ENCODE peak calls at places on chromosomes 11 and 22, in nine cellular contexts. H is occipital lobe; G is progenitor cell of endocrine pancreas; V is activated naive CD4-positive, alpha-beta T cell treated with anti-CD3 and anti-CD28 coated beads, Interleukin-2, amount 50 U/mL, for 16 hours; M is foreskin fibroblast; E is lower leg skin; A is heart right ventricle; F is nucleus accumbens; D is choroid plexus epithelial cell. Q is an unnamed sample.

GRCh38 chr11:27211370-27212127 is 151.5 kb downstream of the CCDC34 start:
- DNase-seq in H (no peak), G (no peak), V (no peak), M (no peak), E (no peak), A (no peak), F (no peak), D (no peak), Q (no peak)

GRCh38 chr11:132784441-132784840 is 747.9 kb downstream of the OPCML start:
- DNase-seq in H (no peak), G (no peak), V (no peak), M (no peak), E (no peak), A (no peak), F (no peak), D (peak; percentile 50), Q (no peak)

GRCh38 chr11:121933694-121934093 is 182.3 kb downstream of the BLID start:
- DNase-seq in H (no peak), G (no peak), V (no peak), M (peak; percentile 29), E (no peak), A (no peak), F (no peak), D (peak; percentile 38), Q (no peak)

GRCh38 chr22:42745118-42745517 is 24.4 kb upstream of the A4GALT start:
- DNase-seq in H (no peak), G (no peak), V (no peak), M (no peak), E (no peak), A (no peak), F (no peak), D (no peak), Q (no peak)

GRCh38 chr11:120785576-120785975 is 238.3 kb upstream of the TBCEL start:
- DNase-seq in H (no peak), G (no peak), V (no peak), M (no peak), E (peak; percentile 69), A (no peak), F (no peak), D (no peak), Q (no peak)

GRCh38 chr22:46338636-46339035 is 3.1 kb downstream of the TRMU start:
- DNase-seq in H (no peak), G (no peak), V (no peak), M (no peak), E (no peak), A (no peak), F (no peak), D (no peak), Q (no peak)

GRCh38 chr11:74929431-74930363 is 19.2 kb downstream of the XRRA1 start:
- DNase-seq in H (peak; percentile 31), G (peak; percentile 44), V (peak; percentile 58), M (peak; percentile 88), E (no peak), A (no peak), F (peak; percentile 13), D (peak; percentile 97), Q (peak; percentile 90)

GRCh38 chr11:34192481-34193401 is 87.3 kb downstream of the NAT10 start:
- DNase-seq in H (peak; percentile 48), G (no peak), V (no peak), M (peak; percentile 89), E (peak; percentile 94), A (peak; percentile 53), F (peak; percentile 18), D (peak; percentile 89), Q (no peak)

GRCh38 chr11:111793863-111794262 is 27.7 kb upstream of the PPP2R1B start:
- DNase-seq in H (no peak), G (no peak), V (no peak), M (peak; percentile 79), E (no peak), A (no peak), F (no peak), D (peak; percentile 50), Q (no peak)

GRCh38 chr11:2700415-2701211 is 819 bp upstream of the KCNQ1OT1 start:
- DNase-seq in H (no peak), G (no peak), V (peak; percentile 13), M (peak; percentile 30), E (peak; percentile 91), A (peak; percentile 75), F (no peak), D (no peak), Q (peak; percentile 51)

GRCh38 chr11:67416416-67417335 is 1.2 kb downstream of the CARNS1 start:
- DNase-seq in H (no peak), G (no peak), V (peak; percentile 73), M (no peak), E (no peak), A (no peak), F (no peak), D (peak; percentile 53), Q (no peak)

GRCh38 chr11:66904981-66905521 is 48.2 kb downstream of the LRFN4 start:
- DNase-seq in H (no peak), G (no peak), V (no peak), M (no peak), E (no peak), A (no peak), F (no peak), D (no peak), Q (no peak)

GRCh38 chr11:119479685-119480275 is 56.8 kb upstream of the THY1 start:
- DNase-seq in H (no peak), G (no peak), V (no peak), M (peak; percentile 41), E (peak; percentile 43), A (no peak), F (no peak), D (peak; percentile 70), Q (no peak)

GRCh38 chr11:117217685-117218084 is 14.2 kb downstream of the PCSK7 start:
- DNase-seq in H (no peak), G (no peak), V (no peak), M (no peak), E (no peak), A (peak; percentile 7), F (no peak), D (no peak), Q (no peak)

GRCh38 chr11:118699508-118700220 is 20.2 kb upstream of the TREH start:
- DNase-seq in H (no peak), G (no peak), V (no peak), M (no peak), E (no peak), A (no peak), F (no peak), D (no peak), Q (no peak)

GRCh38 chr11:9003573-9004309 is at the start of gene NRIP3:
- DNase-seq in H (peak; percentile 51), G (peak; percentile 56), V (peak; percentile 75), M (peak; percentile 43), E (peak; percentile 94), A (peak; percentile 76), F (peak; percentile 35), D (peak; percentile 59), Q (peak; percentile 66)

GRCh38 chr11:47495856-47496217 is 46.9 kb upstream of the RAPSN start:
- DNase-seq in H (no peak), G (no peak), V (no peak), M (no peak), E (no peak), A (no peak), F (no peak), D (no peak), Q (no peak)

GRCh38 chr11:79390923-79391322 is 49.9 kb downstream of the TENM4 start:
- DNase-seq in H (no peak), G (no peak), V (no peak), M (no peak), E (no peak), A (no peak), F (no peak), D (no peak), Q (no peak)

GRCh38 chr22:29031236-29031982 is 30.2 kb downstream of the C22orf31 start:
- DNase-seq in H (no peak), G (no peak), V (no peak), M (peak; percentile 96), E (no peak), A (peak; percentile 22), F (no peak), D (peak; percentile 97), Q (peak; percentile 55)

GRCh38 chr11:78350646-78351165 is 66.9 kb downstream of the GAB2 start:
- DNase-seq in H (no peak), G (no peak), V (no peak), M (no peak), E (no peak), A (no peak), F (peak; percentile 31), D (peak; percentile 70), Q (no peak)

GRCh38 chr11:35526370-35526792 is 965 bp upstream of the PAMR1 start:
- DNase-seq in H (no peak), G (no peak), V (no peak), M (no peak), E (no peak), A (no peak), F (no peak), D (peak; percentile 60), Q (no peak)

GRCh38 chr11:108895579-108896480 is 231.0 kb downstream of the DDX10 start:
- DNase-seq in H (no peak), G (no peak), V (no peak), M (peak; percentile 52), E (no peak), A (no peak), F (no peak), D (peak; percentile 45), Q (no peak)

GRCh38 chr11:68090706-68091105 is 30.5 kb downstream of the CHKA start:
- DNase-seq in H (peak; percentile 53), G (no peak), V (no peak), M (no peak), E (no peak), A (no peak), F (peak; percentile 26), D (peak; percentile 13), Q (no peak)

GRCh38 chr11:64165482-64165841 is 451 bp downstream of the MACROD1 start:
- DNase-seq in H (no peak), G (peak; percentile 37), V (peak; percentile 35), M (no peak), E (no peak), A (peak; percentile 35), F (no peak), D (no peak), Q (no peak)

GRCh38 chr11:20367313-20367948 is 3.9 kb downstream of the HTATIP2 start:
- DNase-seq in H (peak; percentile 59), G (no peak), V (peak; percentile 75), M (peak; percentile 83), E (no peak), A (no peak), F (peak; percentile 38), D (peak; percentile 89), Q (no peak)

GRCh38 chr11:11660351-11660750 is 38.5 kb upstream of the GALNT18 start:
- DNase-seq in H (no peak), G (no peak), V (no peak), M (no peak), E (no peak), A (no peak), F (no peak), D (no peak), Q (no peak)

GRCh38 chr22:17334983-17335382 is 34.3 kb upstream of the CECR2 start:
- DNase-seq in H (no peak), G (no peak), V (no peak), M (no peak), E (no peak), A (no peak), F (no peak), D (no peak), Q (no peak)

GRCh38 chr22:20805972-20806471 is 32.1 kb downstream of the SERPIND1 start:
- DNase-seq in H (no peak), G (no peak), V (no peak), M (peak; percentile 16), E (peak; percentile 26), A (no peak), F (no peak), D (peak; percentile 47), Q (no peak)

GRCh38 chr22:34344702-34345101 is 424.4 kb upstream of the LARGE1 start:
- DNase-seq in H (no peak), G (no peak), V (no peak), M (no peak), E (no peak), A (no peak), F (no peak), D (no peak), Q (no peak)

GRCh38 chr22:22884888-22885840 is 2.5 kb upstream of the IGLL5 start:
- DNase-seq in H (no peak), G (no peak), V (no peak), M (no peak), E (peak; percentile 61), A (no peak), F (no peak), D (no peak), Q (no peak)

GRCh38 chr11:36149538-36150242 is 139.5 kb downstream of the COMMD9 start:
- DNase-seq in H (peak; percentile 65), G (no peak), V (peak; percentile 19), M (peak; percentile 98), E (peak; percentile 87), A (no peak), F (peak; percentile 24), D (peak; percentile 99), Q (peak; percentile 35)

Q was measured in neuronal stem cell.